ENCODE peak calls at places on chromosomes 5 and 9, in six cellular contexts. U, C, P, W, Z and Q are unnamed samples.

GRCh38 chr5:154642499-154643245 is 112.5 kb upstream of the LARP1 start:
- DNase-seq in C (no peak), Z (no peak), U (peak; percentile 38), W (no peak), P (no peak), Q (no peak)

GRCh38 chr5:115532517-115532916 is 12.1 kb downstream of the FEM1C start:
- DNase-seq in C (no peak), W (no peak), Z (no peak), P (no peak), U (no peak), Q (no peak)

GRCh38 chr9:95264954-95265615 is 52.4 kb downstream of the FANCC start:
- DNase-seq in W (peak; percentile 17), C (no peak), P (no peak), U (peak; percentile 4), Z (no peak), Q (no peak)

GRCh38 chr5:142106061-142106460 is 2.5 kb upstream of the NDFIP1 start:
- DNase-seq in Z (no peak), P (no peak), C (no peak), W (no peak), U (no peak), Q (no peak)

GRCh38 chr9:115691686-115692085 is 461.9 kb upstream of the PAPPA start:
- DNase-seq in Z (no peak), C (no peak), U (no peak), P (no peak), W (no peak), Q (peak; percentile 53)

GRCh38 chr5:142740903-142741302 is 29.3 kb upstream of the ARHGAP26 start:
- DNase-seq in P (no peak), Z (no peak), C (no peak), W (no peak), U (no peak), Q (no peak)

GRCh38 chr5:133824661-133825254 is 143.7 kb downstream of the C5orf15 start:
- DNase-seq in Z (no peak), C (no peak), P (no peak), W (no peak), U (no peak), Q (no peak)

GRCh38 chr5:128408622-128409021 is 129.4 kb downstream of the FBN2 start:
- DNase-seq in W (no peak), P (no peak), U (no peak), Z (no peak), C (no peak), Q (no peak)

GRCh38 chr5:79878721-79879336 is 112.2 kb downstream of the MTX3 start:
- DNase-seq in Z (no peak), P (no peak), C (peak; percentile 21), U (no peak), W (peak; percentile 9), Q (peak; percentile 33)

GRCh38 chr9:89501311-89501898 is 3.5 kb upstream of the SEMA4D start:
- DNase-seq in P (no peak), U (no peak), Z (no peak), C (no peak), W (no peak), Q (no peak)

GRCh38 chr9:95197692-95198271 is 119.7 kb downstream of the FANCC start:
- DNase-seq in Z (no peak), W (no peak), C (no peak), U (peak; percentile 74), P (no peak), Q (peak; percentile 75)

GRCh38 chr5:31408814-31409213 is 123.1 kb downstream of the DROSHA start:
- DNase-seq in W (peak; percentile 24), Z (no peak), C (no peak), U (peak; percentile 75), P (no peak), Q (peak; percentile 84)

GRCh38 chr5:122035913-122036312 is 42.1 kb downstream of the LOX start:
- DNase-seq in Z (no peak), U (no peak), P (no peak), W (no peak), C (no peak), Q (no peak)

GRCh38 chr9:26459959-26460358 is 432.6 kb downstream of the CAAP1 start:
- DNase-seq in Z (no peak), U (no peak), W (no peak), P (no peak), C (no peak), Q (no peak)

GRCh38 chr5:120405291-120405864 is 58.7 kb upstream of the PRR16 start:
- DNase-seq in Z (no peak), P (no peak), U (peak; percentile 30), C (no peak), W (no peak), Q (peak; percentile 55)

GRCh38 chr5:116360008-116360853 is 214.4 kb downstream of the SEMA6A start:
- DNase-seq in U (no peak), W (peak; percentile 64), P (peak; percentile 62), Z (no peak), C (no peak), Q (no peak)

GRCh38 chr9:77663754-77664153 is 15.6 kb upstream of the GNA14 start:
- DNase-seq in Z (peak; percentile 52), P (no peak), U (peak; percentile 20), W (no peak), C (no peak), Q (no peak)

GRCh38 chr5:181100121-181101015 is 30.6 kb downstream of the OR2V1 start:
- DNase-seq in W (peak; percentile 0), P (no peak), U (no peak), Z (no peak), C (no peak), Q (no peak)

GRCh38 chr9:115548826-115549225 is 430.9 kb upstream of the TNC start:
- DNase-seq in Z (no peak), C (no peak), P (no peak), U (no peak), W (no peak), Q (no peak)

GRCh38 chr9:94692601-94693000 is 33.9 kb upstream of the AOPEP start:
- DNase-seq in P (no peak), C (peak; percentile 33), W (no peak), Z (no peak), U (no peak), Q (no peak)

GRCh38 chr5:172129174-172129764 is 58.8 kb downstream of the STK10 start:
- DNase-seq in U (no peak), P (no peak), W (no peak), Z (peak; percentile 56), C (no peak), Q (no peak)

GRCh38 chr5:155700333-155700732 is 626.6 kb upstream of the SGCD start:
- DNase-seq in Z (no peak), W (peak; percentile 11), P (no peak), U (no peak), C (no peak), Q (no peak)

GRCh38 chr9:4333787-4334186 is 33.9 kb upstream of the GLIS3 start:
- DNase-seq in P (no peak), Z (no peak), W (peak; percentile 11), C (no peak), U (no peak), Q (no peak)

GRCh38 chr5:139668064-139668880 is 20.1 kb downstream of the CXXC5 start:
- DNase-seq in Z (no peak), U (no peak), W (no peak), P (peak; percentile 72), C (no peak), Q (peak; percentile 66)

GRCh38 chr9:126723807-126724172 is 81.0 kb upstream of the ZBTB43 start:
- DNase-seq in P (no peak), C (no peak), W (no peak), U (peak; percentile 22), Z (no peak), Q (no peak)

GRCh38 chr9:126722252-126722921 is 82.5 kb upstream of the ZBTB43 start:
- DNase-seq in P (peak; percentile 62), U (peak; percentile 37), Z (peak; percentile 92), W (peak; percentile 91), C (peak; percentile 62), Q (peak; percentile 94)

GRCh38 chr9:126724226-126724625 is 80.6 kb upstream of the ZBTB43 start:
- DNase-seq in P (no peak), W (no peak), U (no peak), C (no peak), Z (no peak), Q (no peak)

GRCh38 chr9:126721531-126722098 is 83.2 kb upstream of the ZBTB43 start:
- DNase-seq in W (no peak), U (no peak), P (no peak), Z (no peak), C (no peak), Q (no peak)

GRCh38 chr9:126722922-126723806 is 81.7 kb upstream of the ZBTB43 start:
- DNase-seq in U (no peak), C (no peak), P (no peak), Z (peak; percentile 68), W (peak; percentile 32), Q (peak; percentile 67)
- H3K27ac ChIP-seq in U (no peak overlapping the region), C (peak overlapping the region; percentile 93), P (peak overlapping the region; percentile 58), Z (peak overlapping the region; percentile 90), W (no peak overlapping the region), Q (peak overlapping the region; percentile 64)

GRCh38 chr5:94872526-94872925 is 254.1 kb downstream of the SLF1 start:
- DNase-seq in Z (no peak), C (no peak), U (no peak), W (no peak), P (no peak), Q (no peak)

GRCh38 chr5:94870496-94871214 is 252.2 kb downstream of the SLF1 start:
- DNase-seq in U (no peak), P (no peak), C (no peak), Z (no peak), W (no peak), Q (no peak)
- TF ChIP-seq CTCF in U (no peak), P (no peak), C (no peak), Z (no peak), W (no peak), Q (no peak)

GRCh38 chr9:132012704-132013345 is 66.8 kb downstream of the MED27 start:
- DNase-seq in W (no peak), U (no peak), C (no peak), Z (no peak), P (no peak), Q (no peak)
- H3K27ac ChIP-seq in W (no peak overlapping the region), U (no peak overlapping the region), C (peak overlapping the region; percentile 20), Z (no peak overlapping the region), P (no peak overlapping the region), Q (no peak overlapping the region)

DNA sequence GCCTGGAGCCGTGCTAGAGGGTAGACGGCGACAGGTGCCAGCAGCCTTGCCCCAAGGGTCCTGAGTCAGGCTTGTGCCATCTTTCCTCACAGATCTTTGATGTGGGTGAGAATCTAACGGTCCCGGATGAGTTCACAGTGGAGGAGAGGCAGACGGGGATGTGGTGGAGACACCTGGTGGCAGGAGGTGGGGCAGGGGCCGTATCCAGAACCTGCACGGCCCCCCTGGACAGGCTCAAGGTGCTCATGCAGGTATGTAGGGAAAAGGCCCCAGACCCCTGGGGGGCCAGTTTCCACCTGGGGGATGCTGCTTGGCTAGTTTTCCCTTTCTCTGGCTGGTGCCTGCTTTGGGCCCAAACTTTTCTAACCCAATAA is 24.0 kb downstream of the PTGES2 start:
- DNase-seq in Z (peak; percentile 41), P (no peak), C (no peak), U (no peak), W (no peak), Q (no peak)
- TF ChIP-seq CTCF in Z (no peak), P (no peak), C (peak; percentile 2), U (no peak), W (peak; percentile 14), Q (no peak)